ENCODE peak calls at places on chromosomes 7 and 10, in eight cellular contexts. K is right cardiac atrium; H is stomach; Z is naive thymus-derived CD4-positive, alpha-beta T cell; Y is K562; M is psoas muscle; T is PC-9; A is left lung. U is an unnamed sample.

GRCh38 chr7:3117488-3118228 is 74.0 kb upstream of the CARD11 start:
- DNase-seq in Z (peak; percentile 25), Y (no peak), H (no peak), A (no peak), M (no peak), T (no peak), K (no peak), U (no peak)

GRCh38 chr10:74206727-74207126 is 55.7 kb downstream of the ADK start:
- DNase-seq in T (peak; percentile 69), H (peak; percentile 78), Z (no peak), Y (no peak), M (peak; percentile 19), A (no peak), K (no peak), U (no peak)

GRCh38 chr10:46282460-46283216 is 4.2 kb upstream of the ANTXRL start:
- DNase-seq in K (peak; percentile 96), Z (peak; percentile 26), A (peak; percentile 95), M (peak; percentile 83), Y (peak; percentile 84), T (no peak), H (peak; percentile 80), U (peak; percentile 87)

GRCh38 chr10:132862485-132863420 is 76.8 kb upstream of the NKX6-2 start:
- DNase-seq in K (no peak), Z (no peak), M (no peak), T (no peak), H (peak; percentile 24), Y (no peak), A (peak; percentile 74), U (no peak)

GRCh38 chr10:60480865-60481563 is 91.3 kb upstream of the ANK3 start:
- DNase-seq in H (peak; percentile 39), Z (no peak), K (no peak), M (no peak), Y (no peak), A (no peak), T (peak; percentile 73), U (no peak)

GRCh38 chr10:78260141-78260540 is 226.5 kb downstream of the RPS24 start:
- DNase-seq in T (no peak), K (no peak), H (no peak), Y (no peak), A (no peak), M (no peak), Z (no peak), U (no peak)

GRCh38 chr10:111109506-111110242 is 32.8 kb downstream of the ADRA2A start:
- DNase-seq in M (no peak), Z (no peak), K (no peak), T (no peak), Y (no peak), A (no peak), H (peak; percentile 9), U (no peak)

GRCh38 chr10:48948631-48949030 is 9.0 kb upstream of the LRRC18 start:
- DNase-seq in K (no peak), M (no peak), Z (no peak), H (no peak), A (no peak), Y (no peak), T (no peak), U (no peak)

GRCh38 chr10:79246606-79247275 is 100.5 kb upstream of the PPIF start:
- DNase-seq in A (peak; percentile 80), T (no peak), Z (no peak), M (peak; percentile 77), H (no peak), K (peak; percentile 94), Y (no peak), U (no peak)

GRCh38 chr7:130961128-130961601 is 227.2 kb upstream of the KLF14 start:
- DNase-seq in Y (no peak), M (no peak), Z (peak; percentile 80), A (no peak), H (no peak), T (no peak), K (no peak), U (no peak)

GRCh38 chr10:70145166-70145665 is 1.3 kb downstream of the TYSND1 start:
- DNase-seq in T (no peak), H (no peak), Z (peak; percentile 7), M (peak; percentile 42), Y (no peak), A (no peak), K (peak; percentile 78), U (no peak)

GRCh38 chr10:70804424-70804814 is 11.3 kb upstream of the SGPL1 start:
- DNase-seq in Y (no peak), H (no peak), M (no peak), A (no peak), Z (no peak), K (no peak), T (peak; percentile 92), U (no peak)

GRCh38 chr10:106957825-106958581 is 206.5 kb downstream of the SORCS1 start:
- DNase-seq in Y (no peak), Z (no peak), M (no peak), A (no peak), K (no peak), H (no peak), T (no peak), U (no peak)

DNA sequence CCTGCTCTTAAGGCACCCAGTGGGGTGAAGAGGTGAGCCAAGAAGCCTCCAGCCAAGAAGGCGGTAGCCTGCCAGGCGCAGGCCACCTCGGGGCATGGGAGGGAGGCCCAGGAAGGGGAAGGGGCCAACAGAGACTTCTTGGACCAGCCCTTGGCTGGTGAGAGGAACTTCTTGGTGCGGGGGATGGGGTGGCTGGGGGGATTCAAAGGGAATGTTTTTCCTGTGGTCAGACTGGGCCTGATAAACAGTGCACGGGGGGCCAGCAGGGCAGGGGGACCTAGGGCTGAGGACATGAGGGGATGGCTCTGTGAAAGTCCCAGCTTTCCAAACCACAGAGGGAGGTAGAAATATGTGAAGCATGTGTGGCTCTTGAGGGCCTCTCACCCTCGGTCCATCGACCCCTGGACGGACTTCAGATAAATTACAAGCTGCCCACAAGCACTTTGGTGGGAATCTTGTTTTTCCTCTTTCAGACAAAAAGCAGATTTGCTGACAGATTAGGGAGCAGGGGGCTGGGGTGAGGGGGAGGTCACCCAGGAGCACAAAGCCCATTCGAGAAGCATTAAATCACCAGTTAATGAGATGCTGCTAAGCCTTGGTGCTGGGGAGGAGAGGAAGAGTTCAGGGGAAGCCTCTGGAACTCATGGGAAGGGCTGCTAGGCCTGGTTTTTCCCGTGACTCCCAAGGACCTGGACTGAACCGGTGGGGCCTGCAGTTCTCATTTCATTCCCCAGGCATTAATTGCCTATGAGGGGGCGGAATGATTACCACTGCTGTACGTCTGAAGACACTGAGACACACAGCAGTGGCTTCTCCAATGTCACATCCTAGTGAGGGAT is 11.3 kb downstream of the CRYGN start:
- DNase-seq in Z (no peak), K (peak; percentile 56), T (peak; percentile 80), H (no peak), M (no peak), A (no peak), Y (no peak), U (no peak)
- H3K27ac ChIP-seq in Z (peak overlapping the region; percentile 57), K (no peak overlapping the region), T (peak overlapping the region; percentile 55), H (peak overlapping the region; percentile 80), M (peak overlapping the region; percentile 10), A (no peak overlapping the region), Y (no peak overlapping the region), U (no peak overlapping the region)

GRCh38 chr10:100338434-100339036 is 8.5 kb upstream of the SCD start:
- DNase-seq in K (peak; percentile 89), A (peak; percentile 87), M (peak; percentile 71), Z (peak; percentile 74), Y (peak; percentile 67), T (no peak), H (peak; percentile 85), U (peak; percentile 70)
- H3K27ac ChIP-seq in K (no peak overlapping the region), A (no peak overlapping the region), M (no peak overlapping the region), Z (no peak overlapping the region), Y (no peak overlapping the region), T (no peak overlapping the region), H (no peak overlapping the region), U (no peak overlapping the region)

GRCh38 chr7:16347461-16348192 is 73.7 kb downstream of the CRPPA start:
- DNase-seq in T (peak; percentile 55), M (no peak), A (no peak), Z (no peak), Y (no peak), K (no peak), H (no peak), U (no peak)

GRCh38 chr7:16343612-16344011 is 77.7 kb downstream of the CRPPA start:
- DNase-seq in Z (no peak), M (no peak), A (no peak), K (no peak), Y (no peak), T (no peak), H (no peak), U (no peak)

GRCh38 chr7:16344927-16345326 is 76.4 kb downstream of the CRPPA start:
- DNase-seq in K (no peak), A (no peak), M (no peak), Y (peak; percentile 16), H (no peak), Z (no peak), T (no peak), U (no peak)

GRCh38 chr7:16348251-16348650 is 73.1 kb downstream of the CRPPA start:
- DNase-seq in K (no peak), A (no peak), Z (no peak), Y (no peak), M (no peak), T (no peak), H (no peak), U (no peak)

DNA sequence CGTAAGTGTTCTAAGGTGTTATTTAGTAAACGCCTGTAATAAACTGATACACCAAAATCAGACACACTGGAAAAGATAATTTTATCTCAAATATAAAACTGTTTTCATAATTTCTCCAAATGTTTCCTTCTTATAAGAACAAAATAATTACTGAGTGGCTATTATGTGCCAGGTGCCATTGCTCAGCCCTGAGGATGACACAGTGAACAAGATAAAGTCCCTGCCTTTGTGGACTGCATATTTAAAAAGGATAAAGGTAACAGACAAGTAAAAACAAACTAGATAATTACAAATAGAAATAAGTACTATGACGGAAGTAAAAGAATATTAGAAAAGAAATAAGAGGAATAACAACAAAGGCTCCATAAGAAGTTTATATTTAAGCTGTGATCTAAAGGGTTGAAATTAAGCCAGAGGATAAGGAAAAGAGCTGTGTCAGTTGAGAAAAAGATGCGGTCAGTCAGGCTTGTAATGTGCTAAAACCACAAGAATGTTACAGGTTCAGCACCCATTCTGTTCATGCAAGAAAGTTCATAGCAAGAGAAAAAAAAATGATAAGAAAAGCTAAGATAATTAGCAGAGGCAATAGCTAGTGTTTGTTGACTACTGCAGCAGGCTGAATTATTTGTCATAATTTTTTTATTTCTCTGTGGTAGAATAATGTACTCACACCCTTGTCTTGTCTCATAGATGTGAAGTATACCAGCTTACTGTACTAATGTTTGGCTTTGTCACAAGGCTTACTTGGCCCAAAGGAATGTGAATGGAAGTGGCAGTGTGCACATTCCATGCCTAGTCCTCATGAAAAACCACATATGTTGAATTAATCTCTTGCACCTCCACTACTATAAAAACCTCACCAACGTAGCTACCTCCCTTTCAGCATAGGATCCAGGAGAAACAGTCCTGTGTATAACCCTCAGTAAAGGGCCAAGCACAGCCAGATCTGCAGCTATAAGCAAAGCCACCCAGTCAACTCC is 75.1 kb downstream of the CRPPA start:
- DNase-seq in Z (no peak), M (no peak), T (peak; percentile 98), K (no peak), A (no peak), Y (no peak), H (no peak), U (no peak)
- H3K27ac ChIP-seq in Z (no peak overlapping the region), M (no peak overlapping the region), T (peak overlapping the region; percentile 80), K (no peak overlapping the region), A (no peak overlapping the region), Y (peak overlapping the region; percentile 63), H (peak overlapping the region; percentile 54), U (no peak overlapping the region)

GRCh38 chr7:150947761-150948680 is 30.1 kb downstream of the KCNH2 start:
- DNase-seq in A (peak; percentile 54), M (no peak), Z (no peak), K (no peak), T (no peak), H (no peak), Y (peak; percentile 84), U (no peak)
- H3K27ac ChIP-seq in A (no peak overlapping the region), M (no peak overlapping the region), Z (no peak overlapping the region), K (no peak overlapping the region), T (no peak overlapping the region), H (peak overlapping the region; percentile 29), Y (peak overlapping the region; percentile 38), U (no peak overlapping the region)

GRCh38 chr10:63723741-63724140 is 202.5 kb downstream of the REEP3 start:
- DNase-seq in M (no peak), Y (no peak), T (no peak), A (peak; percentile 17), H (no peak), Z (no peak), K (no peak), U (no peak)
- H3K27ac ChIP-seq in M (no peak overlapping the region), Y (no peak overlapping the region), T (no peak overlapping the region), A (no peak overlapping the region), H (no peak overlapping the region), Z (no peak overlapping the region), K (no peak overlapping the region), U (no peak overlapping the region)

U was measured in substantia nigra.